ENCODE peak calls at places on chromosomes 6 and 20, in nine cellular contexts. E, V, A, D, B, K, F, C and H are unnamed samples.
A peak's percentile ranks its signal among the peaks of the same experiment; 100 is the strongest.

GRCh38 chr6:14359438-14359837 is 241.9 kb downstream of the CD83 start:
- DNase-seq in E (no peak), V (no peak), A (no peak), D (no peak), B (no peak), K (no peak), F (no peak), C (no peak), H (no peak)

GRCh38 chr6:158545043-158545966 is 14.6 kb upstream of the TMEM181 start:
- DNase-seq in E (no peak), V (no peak), A (no peak), D (no peak), B (no peak), K (no peak), F (no peak), C (no peak), H (no peak)

GRCh38 chr6:142802124-142802523 is 142.9 kb downstream of the HIVEP2 start:
- DNase-seq in E (peak; percentile 90), V (peak; percentile 57), A (peak; percentile 99), D (peak; percentile 78), B (no peak), K (peak; percentile 59), F (no peak), C (peak; percentile 95), H (no peak)

GRCh38 chr6:756224-756623 is 63.3 kb upstream of the EXOC2 start:
- DNase-seq in E (no peak), V (no peak), A (no peak), D (no peak), B (no peak), K (no peak), F (no peak), C (no peak), H (no peak)

GRCh38 chr6:7770601-7771000 is 44.7 kb downstream of the BMP6 start:
- DNase-seq in E (no peak), V (no peak), A (no peak), D (no peak), B (no peak), K (no peak), F (no peak), C (no peak), H (no peak)

GRCh38 chr6:7899046-7899888 is 11.3 kb downstream of the TXNDC5 start:
- DNase-seq in E (peak; percentile 13), V (peak; percentile 71), A (no peak), D (no peak), B (no peak), K (peak; percentile 28), F (peak; percentile 59), C (no peak), H (no peak)

GRCh38 chr6:122790740-122791679 is 2.0 kb downstream of the SMPDL3A start:
- DNase-seq in E (peak; percentile 68), V (peak; percentile 35), A (peak; percentile 13), D (peak; percentile 31), B (no peak), K (no peak), F (no peak), C (no peak), H (no peak)

GRCh38 chr6:28794175-28795002 is 129.4 kb downstream of the TRIM27 start:
- DNase-seq in E (peak; percentile 38), V (no peak), A (peak; percentile 31), D (no peak), B (no peak), K (no peak), F (peak; percentile 19), C (no peak), H (no peak)

GRCh38 chr20:57306747-57307146 is 22.9 kb upstream of the SPO11 start:
- DNase-seq in E (no peak), V (no peak), A (no peak), D (no peak), B (no peak), K (no peak), F (no peak), C (no peak), H (peak; percentile 12)

GRCh38 chr20:43721429-43722152 is 5.2 kb downstream of the GTSF1L start:
- DNase-seq in E (no peak), V (no peak), A (no peak), D (no peak), B (no peak), K (no peak), F (peak; percentile 75), C (no peak), H (no peak)

GRCh38 chr20:50292324-50293243 is 102.0 kb downstream of the CEBPB start:
- DNase-seq in E (peak; percentile 99), V (no peak), A (peak; percentile 99), D (peak; percentile 99), B (peak; percentile 91), K (peak; percentile 88), F (no peak), C (peak; percentile 85), H (peak; percentile 98)

GRCh38 chr6:37705239-37706051 is 7.8 kb upstream of the MDGA1 start:
- DNase-seq in E (peak; percentile 88), V (peak; percentile 45), A (peak; percentile 73), D (peak; percentile 87), B (peak; percentile 62), K (peak; percentile 55), F (no peak), C (no peak), H (peak; percentile 91)

GRCh38 chr20:24935140-24935539 is 13.9 kb upstream of the CST7 start:
- DNase-seq in E (no peak), V (no peak), A (no peak), D (no peak), B (no peak), K (no peak), F (no peak), C (no peak), H (no peak)

GRCh38 chr20:41182296-41183212 is 45.2 kb downstream of the PLCG1 start:
- DNase-seq in E (no peak), V (no peak), A (no peak), D (peak; percentile 10), B (peak; percentile 14), K (no peak), F (no peak), C (peak; percentile 42), H (no peak)

GRCh38 chr6:135667694-135668455 is 170.3 kb upstream of the AHI1 start:
- DNase-seq in E (peak; percentile 79), V (no peak), A (peak; percentile 59), D (no peak), B (no peak), K (peak; percentile 1), F (no peak), C (peak; percentile 32), H (no peak)

GRCh38 chr6:32182617-32183016 is 1.4 kb downstream of the AGER start:
- DNase-seq in E (no peak), V (no peak), A (no peak), D (no peak), B (no peak), K (no peak), F (no peak), C (no peak), H (no peak)

GRCh38 chr6:141258516-141258915 is 874.2 kb upstream of the GJE1 start:
- DNase-seq in E (no peak), V (no peak), A (no peak), D (no peak), B (no peak), K (no peak), F (no peak), C (no peak), H (no peak)

GRCh38 chr6:141259832-141260231 is 872.9 kb upstream of the GJE1 start:
- DNase-seq in E (peak; percentile 33), V (no peak), A (no peak), D (no peak), B (no peak), K (no peak), F (no peak), C (no peak), H (no peak)

GRCh38 chr6:141252828-141253608 is 879.7 kb upstream of the GJE1 start:
- DNase-seq in E (peak; percentile 27), V (no peak), A (no peak), D (no peak), B (no peak), K (no peak), F (no peak), C (no peak), H (no peak)

GRCh38 chr6:141254336-141254735 is 878.4 kb upstream of the GJE1 start:
- DNase-seq in E (no peak), V (no peak), A (no peak), D (no peak), B (no peak), K (no peak), F (no peak), C (no peak), H (no peak)
- H3K27ac ChIP-seq in E (no peak overlapping the region), V (no peak overlapping the region), A (no peak overlapping the region), D (no peak overlapping the region), B (no peak overlapping the region), K (no peak overlapping the region), F (no peak overlapping the region), C (no peak overlapping the region), H (no peak overlapping the region)

DNA sequence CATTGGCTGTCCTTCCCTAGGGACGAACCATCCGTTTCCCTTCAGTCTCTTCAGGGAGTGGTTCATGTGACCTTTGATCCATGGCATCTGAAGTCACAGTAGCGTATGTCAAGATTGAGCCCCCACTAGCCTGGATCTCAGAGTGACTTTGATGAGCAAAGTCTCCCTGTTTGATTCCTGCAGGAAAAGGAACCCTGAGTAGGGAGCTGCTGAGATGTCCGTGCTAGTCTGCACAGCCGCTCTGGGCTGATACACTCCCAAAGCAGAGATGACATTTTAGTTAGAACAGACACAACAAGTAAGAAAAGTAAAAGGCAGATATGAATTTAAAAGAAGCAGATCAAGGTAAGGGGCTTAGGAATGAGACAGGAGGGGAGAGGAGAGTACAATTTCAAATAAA is 899.4 kb downstream of the C6orf118 start:
- DNase-seq in E (no peak), V (no peak), A (no peak), D (no peak), B (no peak), K (no peak), F (no peak), C (no peak), H (no peak)
- H3K27ac ChIP-seq in E (no peak overlapping the region), V (no peak overlapping the region), A (no peak overlapping the region), D (no peak overlapping the region), B (no peak overlapping the region), K (no peak overlapping the region), F (no peak overlapping the region), C (no peak overlapping the region), H (no peak overlapping the region)

DNA sequence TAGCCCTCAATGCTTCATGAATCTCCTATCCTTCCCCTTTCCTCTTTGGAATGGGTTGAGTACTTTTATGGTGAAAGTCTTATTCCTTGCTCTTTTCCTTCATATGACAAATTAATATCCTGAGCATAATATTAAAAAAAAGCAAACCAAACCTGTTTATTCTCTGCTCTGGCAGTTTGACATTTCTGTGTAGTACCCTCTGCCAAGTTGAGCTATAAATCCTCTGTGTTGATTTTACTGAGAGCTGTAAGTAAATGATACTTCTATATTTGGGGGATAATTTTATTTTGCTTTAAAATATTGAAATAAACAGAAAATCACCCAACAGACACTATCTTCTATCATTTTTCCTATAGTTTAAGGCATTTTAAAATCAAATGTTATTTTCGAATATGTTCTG is 36.4 kb downstream of the KIAA0408 start:
- DNase-seq in E (peak; percentile 48), V (no peak), A (no peak), D (no peak), B (no peak), K (no peak), F (no peak), C (no peak), H (no peak)
- H3K27ac ChIP-seq in E (no peak overlapping the region), V (no peak overlapping the region), A (no peak overlapping the region), D (no peak overlapping the region), B (no peak overlapping the region), K (no peak overlapping the region), F (no peak overlapping the region), C (no peak overlapping the region), H (no peak overlapping the region)

DNA sequence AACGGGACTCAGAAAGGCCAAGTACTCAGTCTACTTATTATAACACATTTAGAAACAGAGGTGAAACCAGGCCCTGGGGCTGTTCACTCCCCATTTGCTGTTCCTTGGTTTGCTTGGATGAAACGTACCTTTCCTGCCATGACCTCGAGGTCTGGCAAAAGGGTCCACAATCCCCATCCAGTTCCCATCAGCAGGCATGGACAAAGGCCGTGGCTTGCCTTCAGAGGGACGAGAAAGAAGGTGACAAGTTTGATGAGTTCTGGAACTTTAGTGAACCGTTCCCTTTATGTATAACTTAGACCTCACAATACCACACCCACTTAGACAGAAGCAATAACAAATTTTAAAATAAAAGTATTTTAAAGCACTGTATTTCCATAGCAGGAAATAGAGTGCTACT is 53.6 kb upstream of the IPCEF1 start:
- DNase-seq in E (no peak), V (no peak), A (no peak), D (no peak), B (no peak), K (no peak), F (no peak), C (no peak), H (no peak)
- H3K27ac ChIP-seq in E (peak overlapping the region; percentile 90), V (no peak overlapping the region), A (peak overlapping the region; percentile 100), D (no peak overlapping the region), B (no peak overlapping the region), K (peak overlapping the region; percentile 94), F (no peak overlapping the region), C (peak overlapping the region; percentile 42), H (peak overlapping the region; percentile 100)